ENCODE peak calls at places on chromosomes 1 and 21, in seven cellular contexts. Y is tibial artery, W is AG04450, P is foreskin fibroblast, Q is cardiac muscle cell, T is osteoblast, K is astrocyte of the spinal cord. E is an unnamed sample.

GRCh38 chr1:50978852-50979781 is 9.1 kb downstream of the CDKN2C start:
- DNase-seq in K (no peak), W (no peak), Y (no peak), Q (no peak), T (no peak), P (no peak), E (no peak)

GRCh38 chr1:183911285-183911684 is 106.4 kb downstream of the RGL1 start:
- DNase-seq in P (no peak), W (no peak), K (no peak), T (no peak), Y (no peak), Q (no peak), E (no peak)

GRCh38 chr1:229341811-229342304 is 989 bp downstream of the CCSAP start:
- DNase-seq in W (no peak), Q (no peak), T (no peak), K (peak; percentile 4), P (no peak), Y (no peak), E (peak; percentile 34)

GRCh38 chr1:153548722-153549695 is at the start of gene S100A3:
- DNase-seq in Y (peak; percentile 95), Q (no peak), W (no peak), P (peak; percentile 88), K (peak; percentile 77), T (peak; percentile 99), E (peak; percentile 90)

GRCh38 chr1:97904528-97904927 is 16.3 kb downstream of the DPYD start:
- DNase-seq in Y (no peak), T (no peak), P (peak; percentile 63), Q (no peak), K (peak; percentile 29), W (no peak), E (peak; percentile 90)

GRCh38 chr1:234887026-234887910 is 241.4 kb downstream of the TOMM20 start:
- DNase-seq in T (no peak), K (no peak), Y (no peak), Q (no peak), P (no peak), W (no peak), E (peak; percentile 78)

GRCh38 chr1:244022301-244022700 is 28.8 kb upstream of the ZBTB18 start:
- DNase-seq in Y (no peak), T (no peak), Q (no peak), K (no peak), P (peak; percentile 67), W (peak; percentile 7), E (peak; percentile 73)

GRCh38 chr1:76187436-76187835 is 112.9 kb downstream of the ST6GALNAC3 start:
- DNase-seq in W (no peak), Q (no peak), P (no peak), Y (no peak), T (no peak), K (no peak), E (no peak)

GRCh38 chr1:65459397-65459768 is 38.9 kb downstream of the LEPR start:
- DNase-seq in P (no peak), Q (peak; percentile 40), T (peak; percentile 76), Y (no peak), K (peak; percentile 39), W (no peak), E (peak; percentile 67)

GRCh38 chr21:28588997-28589396 is 403.7 kb downstream of the LTN1 start:
- DNase-seq in W (no peak), P (no peak), Y (no peak), Q (no peak), T (no peak), K (no peak), E (no peak)

GRCh38 chr1:47382399-47382983 is 33.6 kb upstream of the FOXE3 start:
- DNase-seq in K (no peak), W (no peak), Q (no peak), Y (no peak), P (no peak), T (no peak), E (no peak)

GRCh38 chr21:17343055-17343454 is 169.8 kb upstream of the CXADR start:
- DNase-seq in P (peak; percentile 1), Y (no peak), T (no peak), Q (peak; percentile 67), W (no peak), K (peak; percentile 13), E (peak; percentile 12)

DNA sequence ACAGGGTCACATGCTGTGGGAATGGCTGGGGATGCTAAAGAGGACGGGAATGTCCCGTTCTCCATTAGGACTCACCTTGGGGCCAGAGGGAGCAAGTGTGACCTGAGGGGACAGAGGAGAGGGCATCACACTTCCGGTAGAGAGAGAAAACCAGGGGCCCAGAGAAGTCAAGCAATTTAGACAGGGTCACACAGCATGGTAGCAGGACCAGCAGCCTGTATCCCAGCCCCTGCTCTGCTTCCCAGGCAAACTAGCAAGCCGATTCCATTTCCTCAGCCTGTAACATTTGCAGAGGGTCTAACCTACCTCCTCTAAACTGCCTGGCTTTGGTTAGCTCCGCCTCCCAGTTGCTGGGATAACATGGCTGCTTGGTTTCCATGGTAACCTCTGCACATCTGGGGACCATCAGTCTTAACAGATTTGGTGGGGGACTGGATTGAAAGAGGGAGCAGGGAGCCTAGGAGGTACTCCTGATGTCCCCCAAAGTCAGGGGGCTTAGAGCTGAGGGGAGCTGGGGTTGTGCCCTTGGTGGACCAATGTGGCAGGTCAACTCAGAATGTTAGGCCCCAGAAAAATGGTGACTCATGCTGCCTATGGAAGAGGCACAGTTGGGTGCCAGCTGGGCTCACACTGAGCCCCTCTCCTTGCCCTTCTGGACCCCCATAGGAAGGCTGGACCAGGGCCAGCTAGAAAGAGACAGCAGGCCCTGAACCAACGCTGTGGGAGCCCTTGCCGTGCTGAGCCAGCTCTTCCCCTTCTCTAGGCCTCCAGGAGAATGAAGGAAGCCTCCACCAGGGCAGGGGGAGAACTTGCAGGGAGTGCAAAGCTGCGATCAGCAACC is 9.5 kb downstream of the COL16A1 start:
- DNase-seq in T (peak; percentile 79), K (no peak), Q (no peak), W (no peak), P (no peak), Y (no peak), E (no peak)
- TF ChIP-seq CTCF in T (no peak), K (no peak), Q (no peak), W (no peak), P (no peak), Y (no peak), E (no peak)

GRCh38 chr1:152427458-152427857 is 13.4 kb upstream of the CRNN start:
- DNase-seq in Y (no peak), W (no peak), K (no peak), P (no peak), T (no peak), Q (no peak), E (no peak)
- H3K4me3 ChIP-seq in Y (no peak overlapping the region), W (no peak overlapping the region), K (no peak overlapping the region), P (no peak overlapping the region), T (no peak overlapping the region), Q (no peak overlapping the region), E (no peak overlapping the region)

DNA sequence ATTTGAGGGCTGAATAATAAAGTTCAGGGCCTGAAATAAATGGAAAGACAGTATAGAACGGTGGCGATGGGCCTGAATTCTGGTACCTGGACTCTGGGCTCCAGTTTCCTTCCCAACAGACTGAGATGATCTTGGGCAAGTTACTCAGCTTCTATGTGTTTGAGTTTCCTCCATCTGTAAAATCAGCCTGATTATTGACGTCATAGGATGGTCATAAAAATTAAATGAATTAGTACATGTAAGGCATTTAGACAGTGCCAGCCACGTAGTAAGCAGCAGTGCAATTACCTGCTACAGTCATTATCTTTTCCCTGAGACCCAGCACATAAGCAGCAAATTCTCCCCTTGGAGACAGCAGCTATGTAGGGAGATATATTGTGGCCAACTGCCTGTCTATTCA is 260.9 kb downstream of the NTNG1 start:
- DNase-seq in Q (no peak), P (no peak), W (no peak), T (no peak), K (no peak), Y (no peak), E (no peak)
- TF ChIP-seq CTCF in Q (no peak), P (no peak), W (no peak), T (no peak), K (no peak), Y (no peak), E (no peak)

DNA sequence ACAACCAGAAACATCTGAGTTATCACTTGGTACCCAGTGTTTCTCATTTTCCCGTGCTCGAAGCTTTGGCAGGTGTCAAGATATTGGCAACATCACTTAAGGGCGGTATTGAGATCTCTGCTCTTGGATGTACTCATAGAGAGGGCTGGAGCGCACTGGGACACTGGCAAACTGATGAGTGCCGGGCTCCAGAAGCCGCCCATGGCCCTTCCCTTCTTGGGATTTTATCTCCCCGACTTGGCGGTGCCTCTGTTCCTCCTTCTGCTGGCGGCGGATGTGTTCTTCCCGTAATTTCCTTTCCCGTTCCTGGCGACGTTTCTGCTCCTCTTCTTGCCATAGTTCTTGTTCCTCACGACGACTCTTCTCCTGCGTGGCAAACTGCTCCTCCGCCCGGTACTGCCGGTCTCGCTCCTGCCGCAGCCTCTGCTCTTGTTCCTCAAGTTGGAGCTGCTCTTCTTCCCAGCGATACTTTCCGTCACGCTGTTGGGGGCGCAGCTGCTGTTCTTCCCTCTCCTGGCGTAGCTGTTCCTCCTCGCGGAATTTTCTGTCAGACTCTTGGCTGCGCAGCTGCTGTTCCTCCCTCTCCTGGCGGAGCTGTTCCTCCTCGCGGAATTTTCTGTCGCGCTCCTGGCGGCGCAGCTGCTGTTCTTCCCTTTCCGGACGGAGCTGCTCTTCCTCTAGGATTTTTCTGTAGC is 7.8 kb downstream of the TCHH start:
- DNase-seq in Q (no peak), W (no peak), K (peak; percentile 2), T (no peak), P (no peak), Y (no peak), E (no peak)
- H3K4me3 ChIP-seq in Q (no peak overlapping the region), W (no peak overlapping the region), K (no peak overlapping the region), T (peak overlapping the region; percentile 35), P (peak overlapping the region; percentile 38), Y (peak overlapping the region; percentile 24), E (peak overlapping the region; percentile 36)

DNA sequence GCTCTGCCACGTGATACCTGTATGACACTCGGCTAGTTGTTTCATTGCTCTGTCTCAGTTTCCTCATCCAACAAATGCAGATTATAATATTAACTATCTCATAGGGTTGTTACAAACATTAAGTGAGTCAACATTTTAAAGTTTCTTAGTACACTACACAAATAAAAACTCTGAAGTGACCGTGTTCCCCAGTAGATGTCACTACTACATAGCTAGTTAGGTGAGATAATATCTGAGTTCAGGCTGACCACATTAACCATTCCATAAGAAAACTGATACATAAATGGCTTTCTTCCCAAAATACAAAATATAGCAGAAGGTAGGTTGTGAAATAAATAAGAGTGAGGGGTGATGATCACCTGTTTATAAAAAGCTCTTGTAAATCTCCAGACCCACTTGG is 214.1 kb downstream of the NUF2 start:
- DNase-seq in P (peak; percentile 35), T (no peak), K (peak; percentile 10), Q (peak; percentile 31), Y (no peak), W (no peak), E (peak; percentile 37)
- TF ChIP-seq CTCF in P (peak; percentile 43), T (peak; percentile 31), K (peak; percentile 34), Q (peak; percentile 35), Y (no peak), W (peak; percentile 12), E (peak; percentile 34)

GRCh38 chr1:6245086-6245868 is 1.3 kb downstream of the HES3 start:
- DNase-seq in Y (peak; percentile 80), K (peak; percentile 76), Q (peak; percentile 92), W (peak; percentile 21), T (peak; percentile 100), P (peak; percentile 77), E (peak; percentile 85)
- H3K4me3 ChIP-seq in Y (no peak overlapping the region), K (peak overlapping the region; percentile 12), Q (peak overlapping the region; percentile 24), W (no peak overlapping the region), T (no peak overlapping the region), P (peak overlapping the region; percentile 11), E (peak overlapping the region; percentile 1)